ENCODE peak calls at places on chromosomes 11 and 22, in eight cellular contexts. One of them, this sample, is unnamed. For H3K27me3, the result is how much of the 10 kb centered on the place peaks cover.

GRCh38 chr11:117973446-117973922 is 12.7 kb upstream of the IL10RA start:
- DNase-seq in brain microvascular endothelial cell: no peak
- DNase-seq in body of pancreas: no peak
- DNase-seq in HepG2: no peak
- DNase-seq in GM23338: no peak
- DNase-seq in AG04450: no peak
- DNase-seq in heart right ventricle: no peak
- DNase-seq in esophagus squamous epithelium: no peak
- DNase-seq in this sample: no peak

GRCh38 chr22:28426346-28427132 is 253.1 kb downstream of the TTC28 start:
- DNase-seq in brain microvascular endothelial cell: no peak
- DNase-seq in esophagus squamous epithelium: no peak
- DNase-seq in body of pancreas: no peak
- DNase-seq in AG04450: no peak
- DNase-seq in heart right ventricle: no peak
- DNase-seq in HepG2: peak
- DNase-seq in GM23338: no peak
- DNase-seq in this sample: no peak

GRCh38 chr22:43170131-43170480 is 16.8 kb downstream of the TTLL12 start:
- DNase-seq in heart right ventricle: no peak
- DNase-seq in HepG2: no peak
- DNase-seq in esophagus squamous epithelium: no peak
- DNase-seq in AG04450: no peak
- DNase-seq in GM23338: no peak
- DNase-seq in body of pancreas: no peak
- DNase-seq in brain microvascular endothelial cell: no peak
- DNase-seq in this sample: no peak

GRCh38 chr11:12044799-12045198 is 36.4 kb upstream of the DKK3 start:
- DNase-seq in heart right ventricle: no peak
- DNase-seq in GM23338: no peak
- DNase-seq in brain microvascular endothelial cell: no peak
- DNase-seq in AG04450: no peak
- DNase-seq in esophagus squamous epithelium: no peak
- DNase-seq in body of pancreas: no peak
- DNase-seq in HepG2: no peak
- DNase-seq in this sample: no peak

GRCh38 chr11:59548309-59548656 is 36.9 kb downstream of the OR4D9 start:
- DNase-seq in AG04450: no peak
- DNase-seq in GM23338: no peak
- DNase-seq in body of pancreas: no peak
- DNase-seq in esophagus squamous epithelium: no peak
- DNase-seq in HepG2: no peak
- DNase-seq in brain microvascular endothelial cell: no peak
- DNase-seq in heart right ventricle: no peak
- DNase-seq in this sample: no peak

GRCh38 chr11:46210133-46210636 is 67.3 kb upstream of the CREB3L1 start:
- DNase-seq in AG04450: peak
- DNase-seq in GM23338: no peak
- DNase-seq in esophagus squamous epithelium: no peak
- DNase-seq in heart right ventricle: no peak
- DNase-seq in body of pancreas: no peak
- DNase-seq in brain microvascular endothelial cell: peak
- DNase-seq in HepG2: peak
- DNase-seq in this sample: no peak

GRCh38 chr22:19111140-19111539 is 11.1 kb downstream of the DGCR2 start:
- DNase-seq in HepG2: no peak
- DNase-seq in GM23338: peak
- DNase-seq in esophagus squamous epithelium: no peak
- DNase-seq in AG04450: no peak
- DNase-seq in body of pancreas: no peak
- DNase-seq in brain microvascular endothelial cell: no peak
- DNase-seq in heart right ventricle: no peak
- DNase-seq in this sample: peak

GRCh38 chr11:11748706-11749365 is 92.9 kb upstream of the USP47 start:
- DNase-seq in AG04450: no peak
- DNase-seq in GM23338: no peak
- DNase-seq in esophagus squamous epithelium: no peak
- DNase-seq in HepG2: no peak
- DNase-seq in brain microvascular endothelial cell: peak
- DNase-seq in body of pancreas: no peak
- DNase-seq in heart right ventricle: no peak
- DNase-seq in this sample: no peak

DNA sequence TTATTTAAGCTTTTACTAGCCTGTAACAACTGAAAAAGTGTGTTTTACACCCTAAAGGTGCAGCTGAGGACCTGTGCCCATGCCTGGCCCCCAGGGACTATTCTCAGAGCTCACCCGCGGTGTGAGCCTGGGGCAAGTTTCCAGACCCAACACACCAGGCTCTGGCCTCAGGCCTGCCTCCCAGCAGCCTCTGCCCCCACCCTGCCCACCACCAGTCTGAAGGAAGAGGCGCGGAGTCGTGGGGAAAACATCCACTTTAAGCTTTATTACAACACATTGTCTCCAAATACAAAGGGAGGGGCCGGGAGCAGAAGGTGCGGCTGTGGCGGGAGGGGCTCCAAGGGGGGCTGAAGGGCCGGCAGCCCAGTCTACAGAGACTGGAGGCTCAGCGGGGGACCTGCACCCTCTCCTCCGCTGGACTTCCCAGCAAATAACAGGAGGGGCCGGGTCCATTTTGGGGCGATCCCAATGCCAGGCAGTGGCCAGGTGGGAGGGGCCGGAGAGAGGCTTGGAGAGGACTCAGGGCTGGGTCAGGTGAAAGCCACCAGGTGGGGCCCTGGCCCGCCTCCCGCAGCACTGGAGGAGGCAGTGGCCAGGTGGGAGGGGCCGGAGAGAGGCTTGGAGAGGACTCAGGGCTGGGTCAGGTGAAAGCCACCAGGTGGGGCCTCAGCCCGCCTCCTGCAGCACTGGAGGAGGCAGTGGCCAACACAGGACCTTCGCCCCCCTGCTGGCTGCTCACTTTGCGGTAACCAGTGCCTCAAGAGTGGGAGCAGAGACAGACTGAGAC is 18.1 kb downstream of the DUSP8 start:
- DNase-seq in esophagus squamous epithelium: no peak
- DNase-seq in heart right ventricle: no peak
- DNase-seq in body of pancreas: peak
- DNase-seq in GM23338: peak
- DNase-seq in HepG2: no peak
- DNase-seq in brain microvascular endothelial cell: no peak
- DNase-seq in AG04450: no peak
- DNase-seq in this sample: peak
- H3K27me3 ChIP-seq in esophagus squamous epithelium: under half
- H3K27me3 ChIP-seq in heart right ventricle: under half
- H3K27me3 ChIP-seq in body of pancreas: under half
- H3K27me3 ChIP-seq in GM23338: half or more
- H3K27me3 ChIP-seq in HepG2: under half
- H3K27me3 ChIP-seq in brain microvascular endothelial cell: under half
- H3K27me3 ChIP-seq in AG04450: under half
- H3K27me3 ChIP-seq in this sample: under half

GRCh38 chr11:119891392-119891791 is 162.4 kb upstream of the NECTIN1 start:
- DNase-seq in brain microvascular endothelial cell: no peak
- DNase-seq in GM23338: no peak
- DNase-seq in esophagus squamous epithelium: no peak
- DNase-seq in AG04450: no peak
- DNase-seq in HepG2: no peak
- DNase-seq in body of pancreas: no peak
- DNase-seq in heart right ventricle: peak
- DNase-seq in this sample: no peak

GRCh38 chr11:119889728-119890280 is 160.8 kb upstream of the NECTIN1 start:
- DNase-seq in heart right ventricle: no peak
- DNase-seq in body of pancreas: no peak
- DNase-seq in esophagus squamous epithelium: no peak
- DNase-seq in AG04450: no peak
- DNase-seq in brain microvascular endothelial cell: no peak
- DNase-seq in GM23338: no peak
- DNase-seq in HepG2: no peak
- DNase-seq in this sample: peak

GRCh38 chr11:119894916-119895315 is 165.9 kb upstream of the NECTIN1 start:
- DNase-seq in heart right ventricle: no peak
- DNase-seq in AG04450: no peak
- DNase-seq in GM23338: no peak
- DNase-seq in esophagus squamous epithelium: no peak
- DNase-seq in HepG2: no peak
- DNase-seq in body of pancreas: no peak
- DNase-seq in brain microvascular endothelial cell: no peak
- DNase-seq in this sample: no peak

GRCh38 chr11:119890466-119890865 is 161.5 kb upstream of the NECTIN1 start:
- DNase-seq in HepG2: no peak
- DNase-seq in brain microvascular endothelial cell: no peak
- DNase-seq in GM23338: no peak
- DNase-seq in heart right ventricle: no peak
- DNase-seq in esophagus squamous epithelium: no peak
- DNase-seq in body of pancreas: no peak
- DNase-seq in AG04450: no peak
- DNase-seq in this sample: peak

GRCh38 chr11:119892311-119892808 is 163.4 kb upstream of the NECTIN1 start:
- DNase-seq in GM23338: no peak
- DNase-seq in brain microvascular endothelial cell: no peak
- DNase-seq in heart right ventricle: peak
- DNase-seq in esophagus squamous epithelium: no peak
- DNase-seq in HepG2: no peak
- DNase-seq in body of pancreas: no peak
- DNase-seq in AG04450: no peak
- DNase-seq in this sample: no peak
- H3K4me3 ChIP-seq in GM23338: no peak
- H3K4me3 ChIP-seq in brain microvascular endothelial cell: no peak
- H3K4me3 ChIP-seq in heart right ventricle: no peak
- H3K4me3 ChIP-seq in esophagus squamous epithelium: no peak
- H3K4me3 ChIP-seq in HepG2: no peak
- H3K4me3 ChIP-seq in body of pancreas: no peak
- H3K4me3 ChIP-seq in AG04450: no peak
- H3K4me3 ChIP-seq in this sample: no peak

GRCh38 chr11:62677709-62678108 is 1.2 kb downstream of the UBXN1 start:
- DNase-seq in brain microvascular endothelial cell: no peak
- DNase-seq in body of pancreas: no peak
- DNase-seq in HepG2: no peak
- DNase-seq in esophagus squamous epithelium: no peak
- DNase-seq in GM23338: no peak
- DNase-seq in heart right ventricle: no peak
- DNase-seq in AG04450: no peak
- DNase-seq in this sample: no peak

GRCh38 chr11:62678770-62679696 is at the start of gene UBXN1:
- DNase-seq in body of pancreas: peak
- DNase-seq in GM23338: peak
- DNase-seq in HepG2: peak
- DNase-seq in heart right ventricle: peak
- DNase-seq in esophagus squamous epithelium: peak
- DNase-seq in AG04450: peak
- DNase-seq in brain microvascular endothelial cell: peak
- DNase-seq in this sample: peak

GRCh38 chr11:62682518-62682917 is 3.6 kb upstream of the UBXN1 start:
- DNase-seq in HepG2: no peak
- DNase-seq in GM23338: no peak
- DNase-seq in esophagus squamous epithelium: no peak
- DNase-seq in brain microvascular endothelial cell: no peak
- DNase-seq in heart right ventricle: no peak
- DNase-seq in AG04450: no peak
- DNase-seq in body of pancreas: peak
- DNase-seq in this sample: no peak

GRCh38 chr11:62678433-62678769 is 472 bp downstream of the UBXN1 start:
- DNase-seq in brain microvascular endothelial cell: no peak
- DNase-seq in body of pancreas: no peak
- DNase-seq in AG04450: no peak
- DNase-seq in heart right ventricle: no peak
- DNase-seq in GM23338: no peak
- DNase-seq in esophagus squamous epithelium: no peak
- DNase-seq in HepG2: no peak
- DNase-seq in this sample: no peak

DNA sequence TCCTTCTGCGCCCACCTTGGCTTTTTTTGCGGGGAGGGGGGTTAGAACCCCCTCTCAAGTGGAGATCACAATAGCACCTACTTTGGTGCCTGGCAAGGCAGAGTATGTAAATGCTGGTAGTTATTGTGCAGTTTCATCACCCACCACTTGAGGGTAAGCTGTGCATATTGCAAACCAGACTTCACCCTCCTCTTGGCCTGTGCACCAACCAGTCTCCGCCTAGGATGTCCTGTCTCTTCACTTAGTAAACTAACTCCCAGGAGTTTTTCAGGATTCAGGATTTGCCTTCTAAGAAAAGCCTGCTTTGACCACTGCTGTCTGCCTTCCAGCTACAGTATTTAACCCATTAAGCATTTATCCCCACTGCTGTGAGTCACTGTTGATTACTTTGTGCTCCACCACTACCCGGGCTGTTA is 2.0 kb upstream of the UBXN1 start:
- DNase-seq in esophagus squamous epithelium: no peak
- DNase-seq in HepG2: peak
- DNase-seq in body of pancreas: peak
- DNase-seq in brain microvascular endothelial cell: peak
- DNase-seq in AG04450: peak
- DNase-seq in heart right ventricle: no peak
- DNase-seq in GM23338: peak
- DNase-seq in this sample: no peak
- TF ChIP-seq CTCF in esophagus squamous epithelium: peak
- TF ChIP-seq CTCF in HepG2: peak
- TF ChIP-seq CTCF in body of pancreas: peak
- TF ChIP-seq CTCF in brain microvascular endothelial cell: peak
- TF ChIP-seq CTCF in AG04450: peak
- TF ChIP-seq CTCF in heart right ventricle: peak
- TF ChIP-seq CTCF in GM23338: peak
- TF ChIP-seq CTCF in this sample: peak

GRCh38 chr11:63210111-63210510 is 33.3 kb downstream of the SLC22A25 start:
- DNase-seq in body of pancreas: no peak
- DNase-seq in AG04450: no peak
- DNase-seq in heart right ventricle: no peak
- DNase-seq in esophagus squamous epithelium: no peak
- DNase-seq in GM23338: no peak
- DNase-seq in brain microvascular endothelial cell: no peak
- DNase-seq in HepG2: no peak
- DNase-seq in this sample: no peak
- H3K27me3 ChIP-seq in body of pancreas: under half
- H3K27me3 ChIP-seq in AG04450: under half
- H3K27me3 ChIP-seq in heart right ventricle: under half
- H3K27me3 ChIP-seq in esophagus squamous epithelium: under half
- H3K27me3 ChIP-seq in GM23338: under half
- H3K27me3 ChIP-seq in brain microvascular endothelial cell: under half
- H3K27me3 ChIP-seq in HepG2: under half
- H3K27me3 ChIP-seq in this sample: under half

GRCh38 chr11:125517116-125517804 is 21.2 kb upstream of the FEZ1 start:
- DNase-seq in esophagus squamous epithelium: no peak
- DNase-seq in heart right ventricle: no peak
- DNase-seq in body of pancreas: no peak
- DNase-seq in HepG2: no peak
- DNase-seq in brain microvascular endothelial cell: peak
- DNase-seq in GM23338: peak
- DNase-seq in AG04450: peak
- DNase-seq in this sample: no peak
- H3K4me3 ChIP-seq in esophagus squamous epithelium: no peak
- H3K4me3 ChIP-seq in heart right ventricle: peak
- H3K4me3 ChIP-seq in body of pancreas: no peak
- H3K4me3 ChIP-seq in HepG2: no peak
- H3K4me3 ChIP-seq in brain microvascular endothelial cell: peak
- H3K4me3 ChIP-seq in GM23338: peak
- H3K4me3 ChIP-seq in AG04450: peak
- H3K4me3 ChIP-seq in this sample: no peak

This sample was measured in upper lobe of right lung.